ENCODE peak calls at places on chromosomes 16 and 17, in four cellular contexts. One of them, this sample, is unnamed.

GRCh38 chr17:37700881-37701280 is 44.0 kb downstream of the HNF1B start:
- DNase-seq in HepG2: no peak
- DNase-seq in GM12878: no peak
- DNase-seq in K562: no peak
- DNase-seq in this sample: no peak

GRCh38 chr17:19022128-19022527 is 17.6 kb upstream of the FAM83G start:
- DNase-seq in HepG2: no peak
- DNase-seq in K562: no peak
- DNase-seq in GM12878: no peak
- DNase-seq in this sample: no peak

GRCh38 chr16:49492090-49492801 is 118.6 kb downstream of the C16orf78 start:
- DNase-seq in HepG2: no peak
- DNase-seq in K562: peak; percentile 73
- DNase-seq in GM12878: no peak
- DNase-seq in this sample: peak; percentile 15

GRCh38 chr16:11781773-11782172 is 15.3 kb downstream of the ZC3H7A start:
- DNase-seq in K562: no peak
- DNase-seq in GM12878: peak; percentile 51
- DNase-seq in HepG2: no peak
- DNase-seq in this sample: no peak

GRCh38 chr17:57948555-57949420 is 6.4 kb downstream of the CUEDC1 start:
- DNase-seq in GM12878: no peak
- DNase-seq in K562: no peak
- DNase-seq in HepG2: no peak
- DNase-seq in this sample: peak; percentile 98

GRCh38 chr16:83939266-83939856 is 13.7 kb upstream of the OSGIN1 start:
- DNase-seq in K562: no peak
- DNase-seq in HepG2: no peak
- DNase-seq in GM12878: no peak
- DNase-seq in this sample: no peak

GRCh38 chr17:44758414-44759095 is at the start of gene ADAM11:
- DNase-seq in GM12878: no peak
- DNase-seq in HepG2: no peak
- DNase-seq in K562: peak; percentile 55
- DNase-seq in this sample: no peak

GRCh38 chr17:55005520-55005919 is 37.0 kb downstream of the STXBP4 start:
- DNase-seq in HepG2: peak; percentile 40
- DNase-seq in K562: peak; percentile 7
- DNase-seq in GM12878: no peak
- DNase-seq in this sample: peak; percentile 58

GRCh38 chr16:68486671-68487495 is 38.6 kb upstream of the SMPD3 start:
- DNase-seq in GM12878: no peak
- DNase-seq in HepG2: no peak
- DNase-seq in K562: no peak
- DNase-seq in this sample: no peak

GRCh38 chr16:19859603-19860002 is 25.0 kb downstream of the GPRC5B start:
- DNase-seq in HepG2: no peak
- DNase-seq in K562: no peak
- DNase-seq in GM12878: no peak
- DNase-seq in this sample: no peak

GRCh38 chr17:7383742-7384488 is 3.0 kb downstream of the TNK1 start:
- DNase-seq in HepG2: no peak
- DNase-seq in GM12878: no peak
- DNase-seq in K562: no peak
- DNase-seq in this sample: no peak

GRCh38 chr16:57601801-57602478 is 26.5 kb upstream of the ADGRG1 start:
- DNase-seq in K562: peak; percentile 63
- DNase-seq in GM12878: peak; percentile 93
- DNase-seq in HepG2: no peak
- DNase-seq in this sample: no peak

GRCh38 chr17:10385871-10386270 is 13.1 kb upstream of the MYH13 start:
- DNase-seq in K562: no peak
- DNase-seq in GM12878: no peak
- DNase-seq in HepG2: no peak
- DNase-seq in this sample: no peak

GRCh38 chr17:8384801-8385335 is 1.9 kb upstream of the RPL26 start:
- DNase-seq in GM12878: no peak
- DNase-seq in K562: no peak
- DNase-seq in HepG2: no peak
- DNase-seq in this sample: peak; percentile 79

GRCh38 chr16:56848056-56848936 is 16.7 kb upstream of the SLC12A3 start:
- DNase-seq in HepG2: no peak
- DNase-seq in K562: no peak
- DNase-seq in GM12878: no peak
- DNase-seq in this sample: no peak

GRCh38 chr17:67602974-67603373 is 114.8 kb upstream of the NOL11 start:
- DNase-seq in GM12878: no peak
- DNase-seq in HepG2: peak; percentile 71
- DNase-seq in K562: peak; percentile 27
- DNase-seq in this sample: peak; percentile 61

GRCh38 chr17:13001991-13002615 is 15.7 kb downstream of the ELAC2 start:
- DNase-seq in GM12878: no peak
- DNase-seq in K562: no peak
- DNase-seq in HepG2: no peak
- DNase-seq in this sample: no peak

GRCh38 chr16:31074814-31075183 is 577 bp downstream of the ZNF646 start:
- DNase-seq in GM12878: no peak
- DNase-seq in K562: no peak
- DNase-seq in HepG2: no peak
- DNase-seq in this sample: no peak

GRCh38 chr16:17313085-17313611 is 157.6 kb downstream of the XYLT1 start:
- DNase-seq in HepG2: no peak
- DNase-seq in K562: no peak
- DNase-seq in GM12878: no peak
- DNase-seq in this sample: no peak

GRCh38 chr16:85306071-85306792 is 194.0 kb upstream of the CIBAR2 start:
- DNase-seq in HepG2: peak; percentile 84
- DNase-seq in K562: peak; percentile 85
- DNase-seq in GM12878: peak; percentile 30
- DNase-seq in this sample: no peak

GRCh38 chr17:43842975-43843325 is 4.0 kb upstream of the CD300LG start:
- DNase-seq in K562: no peak
- DNase-seq in HepG2: no peak
- DNase-seq in GM12878: no peak
- DNase-seq in this sample: no peak

GRCh38 chr17:83152745-83153611 is 73.6 kb downstream of the METRNL start:
- DNase-seq in GM12878: no peak
- DNase-seq in HepG2: no peak
- DNase-seq in K562: peak; percentile 4
- DNase-seq in this sample: no peak

GRCh38 chr17:77613627-77614026 is 344.9 kb upstream of the TNRC6C start:
- DNase-seq in GM12878: no peak
- DNase-seq in HepG2: no peak
- DNase-seq in K562: no peak
- DNase-seq in this sample: no peak

GRCh38 chr17:68777856-68778694 is 176.9 kb upstream of the FAM20A start:
- DNase-seq in HepG2: peak; percentile 81
- DNase-seq in K562: no peak
- DNase-seq in GM12878: no peak
- DNase-seq in this sample: no peak

GRCh38 chr16:53766304-53767016 is 62.5 kb downstream of the FTO start:
- DNase-seq in GM12878: no peak
- DNase-seq in HepG2: peak; percentile 94
- DNase-seq in K562: no peak
- DNase-seq in this sample: no peak

GRCh38 chr17:1224330-1224729 is 44.5 kb upstream of the ABR start:
- DNase-seq in GM12878: no peak
- DNase-seq in HepG2: no peak
- DNase-seq in K562: no peak
- DNase-seq in this sample: no peak

GRCh38 chr16:55144656-55145055 is 179.3 kb upstream of the IRX6 start:
- DNase-seq in HepG2: no peak
- DNase-seq in K562: no peak
- DNase-seq in GM12878: no peak
- DNase-seq in this sample: no peak

GRCh38 chr17:77827039-77827438 is 131.5 kb upstream of the TNRC6C start:
- DNase-seq in K562: no peak
- DNase-seq in HepG2: no peak
- DNase-seq in GM12878: no peak
- DNase-seq in this sample: no peak

GRCh38 chr16:58016841-58017446 is 8.6 kb upstream of the MMP15 start:
- DNase-seq in GM12878: no peak
- DNase-seq in K562: no peak
- DNase-seq in HepG2: no peak
- DNase-seq in this sample: no peak

GRCh38 chr17:75623386-75623785 is 9.8 kb upstream of the SMIM5 start:
- DNase-seq in GM12878: no peak
- DNase-seq in HepG2: no peak
- DNase-seq in K562: no peak
- DNase-seq in this sample: no peak

GRCh38 chr17:81884968-81885367 is 6.4 kb downstream of the ALYREF start:
- DNase-seq in K562: no peak
- DNase-seq in HepG2: no peak
- DNase-seq in GM12878: no peak
- DNase-seq in this sample: no peak

GRCh38 chr16:55437627-55438026 is 41.4 kb upstream of the MMP2 start:
- DNase-seq in HepG2: no peak
- DNase-seq in GM12878: no peak
- DNase-seq in K562: no peak
- DNase-seq in this sample: no peak

GRCh38 chr16:22945361-22945760 is 131.4 kb downstream of the HS3ST2 start:
- DNase-seq in HepG2: no peak
- DNase-seq in GM12878: no peak
- DNase-seq in K562: no peak
- DNase-seq in this sample: no peak

GRCh38 chr16:27404163-27404823 is 2.3 kb downstream of the IL21R start:
- DNase-seq in GM12878: no peak
- DNase-seq in HepG2: no peak
- DNase-seq in K562: no peak
- DNase-seq in this sample: no peak

GRCh38 chr17:75978938-75979704 is at the start of the genes ACOX1 and TEN1:
- DNase-seq in GM12878: peak; percentile 80
- DNase-seq in HepG2: peak; percentile 98
- DNase-seq in K562: peak; percentile 92
- DNase-seq in this sample: peak; percentile 93

GRCh38 chr17:27569257-27569722 is 61.7 kb upstream of the LGALS9 start:
- DNase-seq in HepG2: no peak
- DNase-seq in GM12878: no peak
- DNase-seq in K562: peak; percentile 87
- DNase-seq in this sample: peak; percentile 65
- TF ChIP-seq CTCF in HepG2: peak; percentile 76
- TF ChIP-seq CTCF in GM12878: peak; percentile 64
- TF ChIP-seq CTCF in K562: peak; percentile 96
- TF ChIP-seq CTCF in this sample: peak; percentile 68

GRCh38 chr17:56667925-56668324 is 74.4 kb downstream of the NOG start:
- DNase-seq in K562: no peak
- DNase-seq in HepG2: no peak
- DNase-seq in GM12878: no peak
- DNase-seq in this sample: no peak
- TF ChIP-seq POLR2AphosphoS2 in K562: no peak
- TF ChIP-seq POLR2AphosphoS2 in HepG2: no peak
- TF ChIP-seq POLR2AphosphoS2 in GM12878: no peak
- TF ChIP-seq POLR2AphosphoS2 in this sample: no peak

GRCh38 chr17:29867643-29868181 is 62.3 kb downstream of the SSH2 start:
- DNase-seq in HepG2: no peak
- DNase-seq in K562: no peak
- DNase-seq in GM12878: no peak
- DNase-seq in this sample: no peak
- TF ChIP-seq CTCF in HepG2: peak; percentile 30
- TF ChIP-seq CTCF in K562: no peak
- TF ChIP-seq CTCF in GM12878: peak; percentile 32
- TF ChIP-seq CTCF in this sample: peak; percentile 48

GRCh38 chr17:41499714-41500113 is 5.7 kb downstream of the KRT13 start:
- DNase-seq in K562: no peak
- DNase-seq in HepG2: no peak
- DNase-seq in GM12878: no peak
- DNase-seq in this sample: no peak

GRCh38 chr17:41496803-41497484 is 7.2 kb upstream of the KRT36 start:
- DNase-seq in HepG2: peak; percentile 86
- DNase-seq in K562: peak; percentile 88
- DNase-seq in GM12878: peak; percentile 12
- DNase-seq in this sample: peak; percentile 95

GRCh38 chr17:41503202-41503601 is 2.2 kb downstream of the KRT13 start:
- DNase-seq in K562: no peak
- DNase-seq in HepG2: no peak
- DNase-seq in GM12878: no peak
- DNase-seq in this sample: no peak

GRCh38 chr17:41498276-41498675 is 7.1 kb downstream of the KRT13 start:
- DNase-seq in GM12878: no peak
- DNase-seq in HepG2: no peak
- DNase-seq in K562: no peak
- DNase-seq in this sample: no peak

DNA sequence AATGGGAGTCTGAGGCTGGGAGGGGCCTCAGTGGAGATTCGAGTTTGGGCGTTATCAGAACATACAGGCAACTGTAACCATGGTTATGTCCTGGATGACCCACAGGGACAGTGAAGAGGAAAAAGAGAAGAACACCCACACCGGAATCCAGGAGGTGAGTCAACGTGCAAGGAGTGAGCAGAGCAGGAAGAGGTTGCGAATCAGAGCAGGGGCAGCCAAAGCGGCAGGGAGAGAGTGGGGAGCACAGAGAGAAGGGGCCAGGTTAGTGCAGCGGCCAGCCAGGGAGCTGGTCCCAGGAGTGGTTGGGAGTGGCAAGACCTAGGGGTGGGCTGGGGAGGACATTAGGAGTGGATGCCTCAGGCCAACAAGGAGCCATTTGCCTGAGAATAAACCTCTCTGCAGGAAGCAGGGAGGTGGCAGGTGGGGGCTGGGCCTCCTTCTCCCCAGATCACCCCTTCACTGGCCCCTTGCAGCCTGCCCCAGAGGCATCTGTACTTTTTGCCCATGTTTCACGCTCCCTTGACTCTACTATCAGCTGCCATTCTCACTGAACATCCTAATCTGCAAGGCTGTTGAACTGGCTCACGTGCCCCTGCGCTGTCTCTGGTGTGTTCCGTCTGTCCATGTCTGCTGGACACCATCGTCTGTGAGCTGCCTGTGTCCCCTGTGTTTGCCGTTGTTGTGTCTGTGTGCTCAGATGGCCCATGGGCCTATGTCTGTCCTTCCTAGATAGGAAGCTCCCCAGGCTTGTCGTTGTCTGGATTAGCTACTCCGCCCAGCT is 5.1 kb downstream of the KRT13 start:
- DNase-seq in GM12878: no peak
- DNase-seq in K562: peak; percentile 89
- DNase-seq in HepG2: no peak
- DNase-seq in this sample: peak; percentile 50
- TF ChIP-seq POLR2AphosphoS2 in GM12878: no peak
- TF ChIP-seq POLR2AphosphoS2 in K562: no peak
- TF ChIP-seq POLR2AphosphoS2 in HepG2: no peak
- TF ChIP-seq POLR2AphosphoS2 in this sample: no peak